ENCODE peak calls at places on chromosomes 12 and 14, in nine cellular contexts. R, G, K, D, M, Q, H, U and J are unnamed samples.

GRCh38 chr12:49346659-49347306 is at the start of gene DNAJC22:
- DNase-seq in R (no peak), G (peak), K (no peak), D (no peak), M (peak), Q (no peak), H (no peak), U (no peak), J (peak)

GRCh38 chr14:68967459-68967940 is 11.6 kb downstream of the ACTN1 start:
- DNase-seq in R (peak), G (no peak), K (no peak), D (no peak), M (no peak), Q (no peak), H (no peak), U (no peak), J (no peak)

GRCh38 chr12:64457036-64457435 is 5.1 kb downstream of the TBK1 start:
- DNase-seq in R (no peak), G (no peak), K (no peak), D (peak), M (no peak), Q (no peak), H (no peak), U (no peak), J (peak)

GRCh38 chr12:121908702-121909101 is 9.7 kb upstream of the CFAP251 start:
- DNase-seq in R (no peak), G (no peak), K (no peak), D (no peak), M (no peak), Q (no peak), H (no peak), U (no peak), J (no peak)

GRCh38 chr12:95506707-95507523 is 33.0 kb downstream of the METAP2 start:
- DNase-seq in R (no peak), G (no peak), K (no peak), D (no peak), M (no peak), Q (no peak), H (no peak), U (no peak), J (no peak)

GRCh38 chr14:63988579-63988978 is 135.8 kb downstream of the SYNE2 start:
- DNase-seq in R (no peak), G (no peak), K (no peak), D (no peak), M (no peak), Q (no peak), H (no peak), U (peak), J (no peak)

GRCh38 chr14:58747181-58747580 is 109.4 kb downstream of the DACT1 start:
- DNase-seq in R (peak), G (no peak), K (no peak), D (no peak), M (no peak), Q (no peak), H (no peak), U (peak), J (no peak)

GRCh38 chr12:4664111-4664510 is 15.2 kb downstream of the NDUFA9 start:
- DNase-seq in R (no peak), G (no peak), K (no peak), D (no peak), M (no peak), Q (no peak), H (no peak), U (peak), J (no peak)

GRCh38 chr14:20848316-20848954 is 42.8 kb upstream of the RNASE3 start:
- DNase-seq in R (no peak), G (no peak), K (no peak), D (no peak), M (no peak), Q (no peak), H (no peak), U (peak), J (no peak)

GRCh38 chr12:12079291-12079690 is 8.6 kb downstream of the BCL2L14 start:
- DNase-seq in R (no peak), G (no peak), K (no peak), D (no peak), M (no peak), Q (no peak), H (no peak), U (peak), J (no peak)

GRCh38 chr14:98167702-98168101 is 1104.3 kb downstream of the BCL11B start:
- DNase-seq in R (no peak), G (no peak), K (no peak), D (peak), M (no peak), Q (no peak), H (no peak), U (no peak), J (peak)

GRCh38 chr12:63450821-63451220 is 217.5 kb downstream of the DPY19L2 start:
- DNase-seq in R (no peak), G (no peak), K (no peak), D (no peak), M (no peak), Q (no peak), H (no peak), U (no peak), J (no peak)

GRCh38 chr12:89243786-89244185 is 108.5 kb downstream of the DUSP6 start:
- DNase-seq in R (no peak), G (no peak), K (no peak), D (no peak), M (no peak), Q (no peak), H (no peak), U (no peak), J (no peak)

GRCh38 chr14:65287264-65288131 is 125.0 kb upstream of the FUT8 start:
- DNase-seq in R (no peak), G (no peak), K (no peak), D (peak), M (peak), Q (no peak), H (peak), U (no peak), J (peak)

GRCh38 chr14:29810064-29810463 is 117.6 kb downstream of the PRKD1 start:
- DNase-seq in R (no peak), G (no peak), K (no peak), D (no peak), M (no peak), Q (no peak), H (no peak), U (no peak), J (no peak)

GRCh38 chr14:60679566-60680258 is 30.4 kb upstream of the SIX1 start:
- DNase-seq in R (no peak), G (no peak), K (no peak), D (no peak), M (no peak), Q (no peak), H (no peak), U (no peak), J (no peak)

GRCh38 chr12:98595152-98595988 is 1.9 kb downstream of the SLC25A3 start:
- DNase-seq in R (no peak), G (no peak), K (no peak), D (peak), M (no peak), Q (no peak), H (no peak), U (peak), J (peak)

GRCh38 chr14:45868377-45868776 is 615.4 kb upstream of the MIS18BP1 start:
- DNase-seq in R (no peak), G (no peak), K (no peak), D (no peak), M (no peak), Q (no peak), H (no peak), U (peak), J (no peak)

GRCh38 chr12:117093431-117093830 is 5.8 kb downstream of the TESC start:
- DNase-seq in R (no peak), G (no peak), K (no peak), D (no peak), M (no peak), Q (no peak), H (no peak), U (no peak), J (no peak)

GRCh38 chr14:36656769-36657408 is 4.8 kb upstream of the PAX9 start:
- DNase-seq in R (no peak), G (no peak), K (no peak), D (no peak), M (no peak), Q (no peak), H (no peak), U (no peak), J (no peak)

GRCh38 chr14:39607978-39608377 is 175.7 kb upstream of the FBXO33 start:
- DNase-seq in R (no peak), G (no peak), K (no peak), D (no peak), M (no peak), Q (no peak), H (no peak), U (no peak), J (no peak)

GRCh38 chr14:74685054-74685453 is 27.8 kb downstream of the AREL1 start:
- DNase-seq in R (no peak), G (no peak), K (no peak), D (no peak), M (no peak), Q (no peak), H (no peak), U (no peak), J (no peak)

GRCh38 chr12:55974308-55974724 is 438 bp downstream of the RAB5B start:
- DNase-seq in R (no peak), G (no peak), K (no peak), D (peak), M (peak), Q (no peak), H (no peak), U (peak), J (peak)

GRCh38 chr14:50844397-50844796 is 13.4 kb upstream of the NIN start:
- DNase-seq in R (no peak), G (no peak), K (no peak), D (no peak), M (no peak), Q (no peak), H (no peak), U (no peak), J (no peak)

GRCh38 chr12:132171968-132172521 is 27.8 kb downstream of the NOC4L start:
- DNase-seq in R (no peak), G (no peak), K (no peak), D (no peak), M (no peak), Q (no peak), H (no peak), U (no peak), J (no peak)

GRCh38 chr12:109927622-109928021 is 27.5 kb downstream of the TCHP start:
- DNase-seq in R (no peak), G (no peak), K (peak), D (peak), M (peak), Q (no peak), H (peak), U (no peak), J (peak)

GRCh38 chr12:119705182-119705581 is 37.2 kb downstream of the PRKAB1 start:
- DNase-seq in R (no peak), G (no peak), K (no peak), D (no peak), M (no peak), Q (no peak), H (no peak), U (no peak), J (no peak)

GRCh38 chr14:71403673-71404072 is 496.4 kb downstream of the PCNX1 start:
- DNase-seq in R (no peak), G (peak), K (no peak), D (peak), M (no peak), Q (no peak), H (no peak), U (peak), J (peak)